ENCODE peak calls at places on chromosomes 11 and 22, in five cellular contexts. S is body of pancreas, X is breast epithelium, E is WERI-Rb-1, R is hepatocyte. C is an unnamed sample.

GRCh38 chr11:67538306-67538705 is 15.1 kb upstream of the CABP2 start:
- DNase-seq in S (no peak), X (no peak), E (no peak), R (no peak), C (no peak)

GRCh38 chr11:66070604-66071325 is 693 bp downstream of the PACS1 start:
- DNase-seq in S (peak; percentile 71), X (peak; percentile 52), E (peak; percentile 22), R (peak; percentile 65), C (no peak)

GRCh38 chr11:12100886-12101285 is 9.5 kb upstream of the MICAL2 start:
- DNase-seq in S (peak; percentile 34), X (peak; percentile 69), E (no peak), R (no peak), C (no peak)

GRCh38 chr11:121625784-121626506 is 173.2 kb upstream of the SORL1-AS1 start:
- DNase-seq in S (no peak), X (no peak), E (no peak), R (no peak), C (no peak)

GRCh38 chr11:70462818-70463477 is 64.6 kb downstream of the CTTN start:
- DNase-seq in S (no peak), X (no peak), E (no peak), R (no peak), C (no peak)

GRCh38 chr11:130315354-130315970 is 745 bp upstream of the ZBTB44 start:
- DNase-seq in S (peak; percentile 69), X (peak; percentile 28), E (no peak), R (peak; percentile 13), C (no peak)

GRCh38 chr22:37290737-37291136 is 8.4 kb downstream of the CYTH4 start:
- DNase-seq in S (no peak), X (no peak), E (no peak), R (no peak), C (no peak)

GRCh38 chr11:119942583-119943338 is 195.2 kb downstream of the TRIM29 start:
- DNase-seq in S (no peak), X (no peak), E (no peak), R (no peak), C (no peak)

GRCh38 chr22:46996595-46997310 is 234.3 kb downstream of the TBC1D22A start:
- DNase-seq in S (peak; percentile 64), X (no peak), E (peak; percentile 51), R (no peak), C (no peak)

GRCh38 chr11:102187416-102188125 is 77.3 kb downstream of the YAP1 start:
- DNase-seq in S (no peak), X (no peak), E (no peak), R (peak; percentile 62), C (no peak)

GRCh38 chr22:30943368-30943767 is 25.2 kb downstream of the MORC2 start:
- DNase-seq in S (no peak), X (no peak), E (no peak), R (no peak), C (no peak)

GRCh38 chr11:134069426-134069921 is 602 bp downstream of the JAM3 start:
- DNase-seq in S (no peak), X (no peak), E (no peak), R (peak; percentile 44), C (no peak)

GRCh38 chr22:24088796-24089195 is 77.7 kb downstream of the CABIN1 start:
- DNase-seq in S (no peak), X (no peak), E (peak; percentile 67), R (no peak), C (no peak)

GRCh38 chr22:45897736-45898135 is 79.2 kb downstream of the WNT7B start:
- DNase-seq in S (no peak), X (no peak), E (no peak), R (no peak), C (no peak)

GRCh38 chr11:122852071-122852831 is 14.0 kb downstream of the CRTAM start:
- DNase-seq in S (no peak), X (no peak), E (peak; percentile 13), R (no peak), C (no peak)

GRCh38 chr11:18715476-18715875 is 10.5 kb downstream of the IGSF22 start:
- DNase-seq in S (no peak), X (no peak), E (no peak), R (no peak), C (no peak)

GRCh38 chr22:21015051-21016006 is at the start of gene P2RX6:
- DNase-seq in S (no peak), X (no peak), E (no peak), R (no peak), C (no peak)

GRCh38 chr11:40314327-40314726 is 1145.1 kb downstream of the LRRC4C start:
- DNase-seq in S (no peak), X (no peak), E (no peak), R (no peak), C (no peak)

GRCh38 chr22:30490399-30490798 is 15.1 kb downstream of the SEC14L4 start:
- DNase-seq in S (peak; percentile 16), X (no peak), E (no peak), R (no peak), C (no peak)

GRCh38 chr11:2419638-2420501 is 19.3 kb downstream of the TSSC4 start:
- DNase-seq in S (peak; percentile 83), X (peak; percentile 64), E (peak; percentile 67), R (peak; percentile 88), C (peak; percentile 28)

GRCh38 chr11:81772161-81772560 is 961.5 kb downstream of the FAM181B start:
- DNase-seq in S (peak; percentile 8), X (no peak), E (no peak), R (peak; percentile 5), C (no peak)

GRCh38 chr11:87460842-87461637 is 423.3 kb downstream of the TMEM135 start:
- DNase-seq in S (no peak), X (no peak), E (no peak), R (no peak), C (no peak)

GRCh38 chr11:128941573-128942271 is 949 bp downstream of the TP53AIP1 start:
- DNase-seq in S (no peak), X (no peak), E (no peak), R (no peak), C (no peak)

GRCh38 chr11:83057721-83058120 is 14.0 kb downstream of the RAB30 start:
- DNase-seq in S (no peak), X (no peak), E (no peak), R (no peak), C (no peak)

GRCh38 chr11:83054904-83055380 is 16.8 kb downstream of the RAB30 start:
- DNase-seq in S (peak; percentile 35), X (no peak), E (no peak), R (peak; percentile 19), C (peak; percentile 66)

GRCh38 chr11:83056204-83056603 is 15.5 kb downstream of the RAB30 start:
- DNase-seq in S (no peak), X (no peak), E (no peak), R (no peak), C (no peak)

GRCh38 chr11:83051760-83052671 is 19.7 kb downstream of the RAB30 start:
- DNase-seq in S (peak; percentile 75), X (no peak), E (peak; percentile 67), R (peak; percentile 64), C (peak; percentile 82)

DNA sequence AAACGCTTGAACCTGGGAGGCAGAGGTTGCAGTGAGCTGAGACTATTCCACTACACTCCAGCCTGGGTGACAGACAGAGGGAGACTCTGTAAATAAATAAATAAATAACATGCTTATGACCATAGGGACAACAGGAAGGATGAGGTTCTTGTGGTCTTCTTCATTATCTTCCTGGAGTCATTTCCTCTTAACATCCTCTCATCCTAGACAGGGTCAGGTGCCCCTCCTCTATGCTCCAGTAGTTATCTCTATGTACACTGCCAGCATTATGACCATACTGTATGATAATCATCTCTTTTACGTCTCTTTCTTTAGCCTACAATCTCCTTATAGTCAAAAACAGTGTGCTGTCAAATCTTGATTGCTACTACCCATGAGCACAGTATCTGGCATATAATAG is 17.7 kb downstream of the RAB30 start:
- DNase-seq in S (no peak), X (no peak), E (no peak), R (no peak), C (no peak)
- TF ChIP-seq CTCF in S (no peak), X (no peak), E (no peak), R (no peak), C (no peak)

DNA sequence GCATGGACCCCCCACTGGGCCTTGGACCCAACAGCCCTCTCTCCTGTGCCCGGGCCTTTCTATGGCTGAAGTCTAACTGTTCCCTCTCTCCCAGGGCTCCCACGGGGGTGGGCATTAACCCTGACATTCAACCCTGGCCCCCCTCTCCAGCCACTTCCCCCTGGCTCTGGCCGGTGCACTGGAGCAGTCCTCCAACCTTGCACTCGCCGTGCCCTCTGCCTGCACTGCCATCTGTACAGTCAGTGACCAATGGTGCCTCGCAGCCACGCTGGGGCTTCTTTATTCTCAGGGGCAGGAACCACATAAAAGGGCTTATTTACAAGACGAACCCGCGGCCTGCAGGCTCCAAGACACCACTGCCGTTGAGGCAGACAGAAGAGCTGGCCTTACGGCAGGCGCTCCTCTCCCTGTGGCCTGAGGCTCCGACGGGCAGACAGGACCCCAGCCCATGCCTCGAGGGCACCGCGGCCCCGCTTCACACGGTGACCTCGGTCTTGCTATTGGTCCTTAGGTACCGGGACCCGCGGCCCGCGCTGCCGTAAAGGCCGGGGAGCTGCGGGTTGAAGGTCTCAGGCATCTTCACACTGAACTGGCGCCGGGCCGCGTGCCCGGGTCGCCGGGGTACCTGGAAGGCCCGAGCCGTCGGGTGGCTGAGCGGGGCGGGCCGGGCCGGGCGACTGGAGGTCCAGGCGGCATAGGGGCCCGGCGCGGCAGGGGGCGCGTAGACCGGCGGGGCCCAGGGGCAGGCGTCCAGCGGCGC is 5.4 kb downstream of the SHISA8 start:
- DNase-seq in S (no peak), X (no peak), E (no peak), R (no peak), C (no peak)
- H3K4me3 ChIP-seq in S (no peak overlapping the region), X (peak overlapping the region; percentile 67), E (no peak overlapping the region), R (no peak overlapping the region), C (no peak overlapping the region)

DNA sequence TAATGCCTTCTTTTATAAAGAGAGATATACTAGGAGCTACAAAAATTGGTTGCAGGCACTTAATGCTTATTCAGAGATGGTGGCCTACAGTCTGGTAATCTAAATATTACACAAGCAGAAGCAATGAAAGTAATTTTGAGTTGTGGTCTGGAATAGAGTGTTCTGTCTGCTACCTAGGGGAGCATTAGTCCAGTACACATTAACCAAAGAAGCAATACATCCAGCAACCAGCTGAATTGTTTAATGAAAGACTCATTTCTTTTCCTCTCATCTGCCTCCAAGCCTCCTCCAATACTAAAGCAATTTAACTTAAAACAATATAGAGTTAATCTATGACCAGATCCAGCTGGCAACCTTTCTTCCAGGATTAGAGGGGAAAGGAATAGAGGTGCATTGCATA is 877.1 kb upstream of the CNTN5 start:
- DNase-seq in S (no peak), X (no peak), E (no peak), R (no peak), C (no peak)
- TF ChIP-seq CTCF in S (no peak), X (no peak), E (no peak), R (no peak), C (no peak)

DNA sequence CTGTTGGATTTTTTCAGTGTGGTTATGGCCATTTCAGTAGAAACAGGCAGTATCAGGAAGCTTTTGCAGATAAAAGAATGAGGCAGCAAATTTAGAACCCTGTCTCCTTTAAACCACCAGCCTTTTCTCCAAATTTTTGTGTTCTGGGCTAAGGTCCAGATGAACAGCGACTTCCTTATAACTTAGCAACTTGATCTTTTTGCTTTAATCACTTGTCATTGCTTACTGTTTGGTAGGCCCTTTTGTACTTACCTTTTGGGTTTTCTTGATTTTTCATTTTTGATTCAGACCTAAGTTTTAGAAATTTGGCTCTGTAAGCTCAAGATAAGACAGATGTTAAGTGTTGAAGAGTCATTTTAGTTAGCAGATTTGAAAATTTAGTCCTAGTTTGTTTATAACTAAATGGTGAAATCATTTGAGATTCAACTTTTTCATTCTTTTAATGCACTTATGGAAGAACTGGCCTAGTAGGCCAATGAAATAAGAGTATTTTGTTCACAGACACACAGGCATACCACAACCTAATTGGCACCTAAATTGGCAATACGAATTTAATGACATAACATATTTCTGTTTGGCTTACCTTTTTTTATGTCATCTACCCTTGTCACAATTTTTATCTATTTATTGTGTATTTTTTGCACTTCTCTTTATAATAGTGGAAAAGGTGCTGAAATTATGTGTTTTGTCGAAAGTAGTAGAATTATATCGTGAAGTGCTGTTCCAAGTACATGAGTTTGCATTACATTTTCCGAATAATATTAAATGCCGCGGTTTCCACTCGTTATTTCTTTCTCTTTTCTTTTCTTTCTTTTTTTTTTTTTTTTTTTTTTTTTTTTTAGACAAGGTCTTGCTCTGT is 2.1 kb downstream of the RTN3 start:
- DNase-seq in S (no peak), X (no peak), E (no peak), R (no peak), C (no peak)
- H3K4me3 ChIP-seq in S (no peak overlapping the region), X (peak overlapping the region; percentile 77), E (peak overlapping the region; percentile 73), R (peak overlapping the region; percentile 84), C (peak overlapping the region; percentile 86)

C was measured in LNCaP clone FGC.